ENCODE peak calls at places on chromosomes 2 and 18, in five cellular contexts. R is Kasumi-1; B is foreskin fibroblast; F is mucosa of descending colon; K is activated naive CD8-positive, alpha-beta T cell treated with anti-CD3 and anti-CD28 coated beads, Interleukin-2, amount 50 U/mL, for 16 hours. C is an unnamed sample.

GRCh38 chr2:236731767-236732580 is 162.3 kb downstream of the ACKR3 start:
- DNase-seq in R (no peak), B (peak), F (no peak), K (no peak), C (peak)

GRCh38 chr2:218257390-218257981 is 3.3 kb upstream of the GPBAR1 start:
- DNase-seq in R (peak), B (no peak), F (no peak), K (peak), C (peak)

GRCh38 chr18:3790702-3791101 is 340.7 kb downstream of the TGIF1 start:
- DNase-seq in R (no peak), B (no peak), F (no peak), K (no peak), C (no peak)

GRCh38 chr2:124485659-124486058 is 460.6 kb downstream of the CNTNAP5 start:
- DNase-seq in R (no peak), B (no peak), F (no peak), K (no peak), C (no peak)

GRCh38 chr2:65532937-65533336 is 100.5 kb upstream of the SPRED2 start:
- DNase-seq in R (no peak), B (peak), F (no peak), K (no peak), C (no peak)

GRCh38 chr2:160087854-160088745 is 25.7 kb upstream of the PLA2R1 start:
- DNase-seq in R (peak), B (peak), F (no peak), K (no peak), C (no peak)

GRCh38 chr2:134098258-134098785 is 155.6 kb upstream of the MGAT5 start:
- DNase-seq in R (no peak), B (no peak), F (no peak), K (no peak), C (no peak)

GRCh38 chr2:74045454-74045853 is 60.7 kb downstream of the TET3 start:
- DNase-seq in R (no peak), B (peak), F (no peak), K (no peak), C (no peak)

GRCh38 chr2:54579061-54579681 is 123.0 kb downstream of the SPTBN1 start:
- DNase-seq in R (no peak), B (no peak), F (no peak), K (no peak), C (no peak)

GRCh38 chr2:25690058-25690457 is 16.7 kb upstream of the DTNB start:
- DNase-seq in R (no peak), B (peak), F (no peak), K (no peak), C (no peak)

GRCh38 chr18:57833441-57834101 is 30.5 kb upstream of the ATP8B1 start:
- DNase-seq in R (no peak), B (peak), F (no peak), K (peak), C (peak)

GRCh38 chr2:166314022-166314759 is 61.6 kb downstream of the SCN9A start:
- DNase-seq in R (no peak), B (peak), F (no peak), K (no peak), C (no peak)

GRCh38 chr2:240903191-240904060 is 2.7 kb upstream of the CROCC2 start:
- DNase-seq in R (no peak), B (no peak), F (peak), K (no peak), C (no peak)

GRCh38 chr2:234422895-234423505 is 73.9 kb downstream of the ARL4C start:
- DNase-seq in R (no peak), B (no peak), F (peak), K (no peak), C (no peak)

GRCh38 chr2:9207641-9208301 is 1.2 kb downstream of the ASAP2 start:
- DNase-seq in R (no peak), B (no peak), F (peak), K (no peak), C (peak)

GRCh38 chr2:55063226-55063625 is 13.0 kb upstream of the RTN4 start:
- DNase-seq in R (no peak), B (no peak), F (no peak), K (no peak), C (no peak)

GRCh38 chr18:50614838-50615237 is 55.0 kb downstream of the MAPK4 start:
- DNase-seq in R (no peak), B (no peak), F (no peak), K (no peak), C (peak)

GRCh38 chr18:26458526-26459232 is 89.7 kb downstream of the KCTD1 start:
- DNase-seq in R (peak), B (peak), F (no peak), K (no peak), C (no peak)

GRCh38 chr2:6917071-6917760 is at the start of gene RNF144A:
- DNase-seq in R (peak), B (peak), F (peak), K (peak), C (peak)

GRCh38 chr2:217932661-217933325 is 70.0 kb downstream of the TNS1 start:
- DNase-seq in R (no peak), B (peak), F (peak), K (no peak), C (no peak)

GRCh38 chr2:9279426-9279825 is 72.8 kb downstream of the ASAP2 start:
- DNase-seq in R (no peak), B (no peak), F (no peak), K (no peak), C (no peak)

GRCh38 chr2:239818086-239818485 is 207.1 kb downstream of the NDUFA10 start:
- DNase-seq in R (no peak), B (no peak), F (no peak), K (no peak), C (no peak)

GRCh38 chr2:39584283-39584972 is 81.3 kb upstream of the TMEM178A start:
- DNase-seq in R (no peak), B (peak), F (no peak), K (no peak), C (no peak)

GRCh38 chr2:236177967-236178909 is 10.1 kb upstream of the GBX2 start:
- DNase-seq in R (no peak), B (peak), F (no peak), K (no peak), C (peak)

GRCh38 chr2:127485051-127485693 is 41.1 kb downstream of the IWS1 start:
- DNase-seq in R (peak), B (no peak), F (no peak), K (no peak), C (no peak)

GRCh38 chr2:79447462-79447861 is 65.4 kb upstream of the CTNNA2 start:
- DNase-seq in R (no peak), B (no peak), F (no peak), K (no peak), C (no peak)

GRCh38 chr2:37005118-37005868 is 39.0 kb upstream of the STRN start:
- DNase-seq in R (peak), B (peak), F (no peak), K (no peak), C (no peak)

GRCh38 chr2:11835403-11835802 is 89.0 kb downstream of the LPIN1 start:
- DNase-seq in R (no peak), B (peak), F (no peak), K (no peak), C (no peak)

GRCh38 chr2:56227811-56228210 is 44.0 kb downstream of the CCDC85A start:
- DNase-seq in R (no peak), B (peak), F (no peak), K (no peak), C (no peak)

GRCh38 chr2:176161041-176161785 is 4.1 kb downstream of the HOXD3 start:
- DNase-seq in R (no peak), B (no peak), F (no peak), K (no peak), C (no peak)